ENCODE peak calls at places on chromosomes 13 and 19, in four cellular contexts. A, D, K and G are unnamed samples.

GRCh38 chr19:39164289-39164688 is 32.5 kb upstream of the NCCRP1 start:
- DNase-seq in A (no peak), D (no peak), K (no peak), G (no peak)

GRCh38 chr13:83731113-83731512 is 151.2 kb downstream of the SLITRK1 start:
- DNase-seq in A (no peak), D (no peak), K (no peak), G (no peak)

GRCh38 chr13:50082426-50083283 is 67.4 kb downstream of the KCNRG start:
- DNase-seq in A (peak), D (peak), K (peak), G (peak)

GRCh38 chr13:77065456-77066147 is 38.6 kb upstream of the FBXL3 start:
- DNase-seq in A (no peak), D (no peak), K (no peak), G (no peak)

GRCh38 chr19:37362733-37363132 is 8.2 kb upstream of the ZNF527 start:
- DNase-seq in A (no peak), D (peak), K (no peak), G (peak)

GRCh38 chr13:89214115-89214514 is 1542.9 kb downstream of the SLITRK5 start:
- DNase-seq in A (no peak), D (no peak), K (no peak), G (no peak)

GRCh38 chr19:21398851-21399250 is 1.9 kb downstream of the ZNF493 start:
- DNase-seq in A (no peak), D (no peak), K (no peak), G (no peak)

GRCh38 chr13:31172535-31172934 is 10.8 kb upstream of the HSPH1 start:
- DNase-seq in A (no peak), D (no peak), K (no peak), G (no peak)

GRCh38 chr19:30528919-30529318 is 156.7 kb downstream of the ZNF536 start:
- DNase-seq in A (no peak), D (no peak), K (no peak), G (no peak)

GRCh38 chr13:31681133-31681532 is 58.2 kb upstream of the RXFP2 start:
- DNase-seq in A (no peak), D (no peak), K (no peak), G (no peak)

GRCh38 chr13:51146667-51147066 is 35.6 kb upstream of the C13orf42 start:
- DNase-seq in A (no peak), D (no peak), K (no peak), G (no peak)